ENCODE peak calls at places on chromosomes 12 and 14, in ten cellular contexts. L is H1; X is CD8-positive, alpha-beta T cell; R is fibroblast of lung; Q is fibroblast of pulmonary artery; O is cardiac fibroblast; K is heart right ventricle; F is heart left ventricle; I is progenitor cell of endocrine pancreas; Z is coronary artery. A is an unnamed sample.

GRCh38 chr12:95859344-95859816 is 628 bp downstream of the SNRPF start:
- DNase-seq in R (peak; percentile 48), I (no peak), O (peak; percentile 41), K (no peak), Z (no peak), Q (peak; percentile 19), X (no peak), F (no peak), L (no peak), A (no peak)

GRCh38 chr14:21041676-21042433 is at the start of gene RNASE7:
- DNase-seq in Z (no peak), L (no peak), Q (peak; percentile 42), F (no peak), X (no peak), K (no peak), I (no peak), O (peak; percentile 46), R (peak; percentile 57), A (peak; percentile 54)

GRCh38 chr12:106873983-106874382 is 81.7 kb upstream of the TMEM263 start:
- DNase-seq in I (no peak), L (no peak), X (no peak), K (no peak), O (no peak), Q (no peak), R (no peak), Z (no peak), F (no peak), A (no peak)

GRCh38 chr12:89468648-89469326 is 55.8 kb downstream of the GALNT4 start:
- DNase-seq in I (no peak), X (no peak), R (no peak), Z (no peak), L (no peak), Q (no peak), O (no peak), K (no peak), F (no peak), A (no peak)

GRCh38 chr12:50220357-50221061 is 53.3 kb upstream of the CERS5 start:
- DNase-seq in K (no peak), X (no peak), Q (peak; percentile 81), L (no peak), F (no peak), I (no peak), Z (no peak), R (peak; percentile 78), O (peak; percentile 92), A (peak; percentile 82)

GRCh38 chr12:123050331-123050809 is 69.9 kb downstream of the ARL6IP4 start:
- DNase-seq in R (peak; percentile 70), O (peak; percentile 60), Q (peak; percentile 36), Z (no peak), L (no peak), X (no peak), F (peak; percentile 84), I (no peak), K (no peak), A (peak; percentile 70)

GRCh38 chr14:23121401-23121800 is 2.3 kb upstream of the CEBPE start:
- DNase-seq in K (no peak), I (no peak), Q (peak; percentile 87), L (no peak), F (no peak), X (no peak), O (peak; percentile 44), R (peak; percentile 82), Z (no peak), A (no peak)

GRCh38 chr14:89284368-89285058 is 132.5 kb downstream of the FOXN3 start:
- DNase-seq in Z (peak; percentile 68), O (no peak), Q (peak; percentile 14), F (no peak), K (no peak), R (peak; percentile 88), X (no peak), I (no peak), L (no peak), A (no peak)

GRCh38 chr12:46401703-46402102 is 29.1 kb upstream of the SLC38A2 start:
- DNase-seq in L (no peak), I (no peak), K (peak; percentile 31), F (peak; percentile 45), O (peak; percentile 52), Q (peak; percentile 72), R (peak; percentile 73), Z (no peak), X (no peak), A (no peak)

GRCh38 chr12:23504043-23504442 is 445.4 kb downstream of the SOX5 start:
- DNase-seq in Z (no peak), R (no peak), L (no peak), I (no peak), X (no peak), K (no peak), O (no peak), F (no peak), Q (no peak), A (no peak)

GRCh38 chr12:131965073-131965472 is 15.3 kb downstream of the EP400 start:
- DNase-seq in L (no peak), R (peak; percentile 11), O (peak; percentile 33), F (no peak), Z (no peak), K (no peak), Q (no peak), I (no peak), X (no peak), A (no peak)

GRCh38 chr12:6205144-6205539 is 4.9 kb downstream of the CD9 start:
- DNase-seq in I (no peak), L (peak; percentile 65), Z (no peak), K (peak; percentile 71), Q (peak; percentile 57), F (peak; percentile 82), O (no peak), R (no peak), X (no peak), A (peak; percentile 64)

GRCh38 chr14:34052658-34053014 is 101.8 kb upstream of the EGLN3 start:
- DNase-seq in Z (no peak), O (peak; percentile 36), F (no peak), Q (peak; percentile 53), X (no peak), K (no peak), R (peak; percentile 85), I (no peak), L (no peak), A (no peak)

GRCh38 chr12:30989754-30990153 is 63.2 kb downstream of the TSPAN11 start:
- DNase-seq in Q (peak; percentile 8), K (peak; percentile 52), X (no peak), F (peak; percentile 65), Z (no peak), O (no peak), R (peak; percentile 3), I (no peak), L (peak; percentile 76), A (peak; percentile 26)

GRCh38 chr14:61438860-61439765 is 117.7 kb downstream of the PRKCH start:
- DNase-seq in R (peak; percentile 37), L (no peak), K (peak; percentile 28), O (peak; percentile 87), Q (peak; percentile 82), X (no peak), I (no peak), F (peak; percentile 40), Z (no peak), A (peak; percentile 90)

GRCh38 chr14:93200553-93200952 is 6.3 kb downstream of the GON7 start:
- DNase-seq in O (no peak), F (no peak), L (no peak), Q (no peak), K (no peak), I (no peak), X (no peak), R (no peak), Z (no peak), A (no peak)

GRCh38 chr12:128572311-128572810 is 251.4 kb downstream of the SLC15A4 start:
- DNase-seq in L (no peak), R (no peak), O (no peak), Z (no peak), Q (no peak), K (no peak), X (no peak), I (no peak), F (no peak), A (no peak)

GRCh38 chr12:80056845-80057244 is 42.5 kb upstream of the OTOGL start:
- DNase-seq in Q (peak; percentile 88), F (peak; percentile 26), K (no peak), L (no peak), O (peak; percentile 46), Z (no peak), X (no peak), I (no peak), R (peak; percentile 79), A (no peak)

GRCh38 chr12:54689984-54690383 is 41.8 kb upstream of the DCD start:
- DNase-seq in Z (no peak), F (no peak), Q (peak; percentile 3), O (no peak), K (no peak), X (no peak), I (no peak), R (no peak), L (no peak), A (no peak)
- TF ChIP-seq CTCF in Z (no peak), F (no peak), Q (no peak), O (no peak), K (no peak), X (no peak), I (peak; percentile 38), R (no peak), L (peak; percentile 66), A (no peak)

GRCh38 chr14:65981192-65981843 is 504.9 kb upstream of the CCDC196 start:
- DNase-seq in Q (no peak), Z (no peak), X (no peak), L (no peak), K (no peak), O (no peak), F (peak; percentile 39), R (no peak), I (no peak), A (no peak)
- TF ChIP-seq CTCF in Q (no peak), Z (no peak), X (no peak), L (no peak), K (no peak), O (no peak), F (no peak), R (no peak), I (no peak), A (no peak)

DNA sequence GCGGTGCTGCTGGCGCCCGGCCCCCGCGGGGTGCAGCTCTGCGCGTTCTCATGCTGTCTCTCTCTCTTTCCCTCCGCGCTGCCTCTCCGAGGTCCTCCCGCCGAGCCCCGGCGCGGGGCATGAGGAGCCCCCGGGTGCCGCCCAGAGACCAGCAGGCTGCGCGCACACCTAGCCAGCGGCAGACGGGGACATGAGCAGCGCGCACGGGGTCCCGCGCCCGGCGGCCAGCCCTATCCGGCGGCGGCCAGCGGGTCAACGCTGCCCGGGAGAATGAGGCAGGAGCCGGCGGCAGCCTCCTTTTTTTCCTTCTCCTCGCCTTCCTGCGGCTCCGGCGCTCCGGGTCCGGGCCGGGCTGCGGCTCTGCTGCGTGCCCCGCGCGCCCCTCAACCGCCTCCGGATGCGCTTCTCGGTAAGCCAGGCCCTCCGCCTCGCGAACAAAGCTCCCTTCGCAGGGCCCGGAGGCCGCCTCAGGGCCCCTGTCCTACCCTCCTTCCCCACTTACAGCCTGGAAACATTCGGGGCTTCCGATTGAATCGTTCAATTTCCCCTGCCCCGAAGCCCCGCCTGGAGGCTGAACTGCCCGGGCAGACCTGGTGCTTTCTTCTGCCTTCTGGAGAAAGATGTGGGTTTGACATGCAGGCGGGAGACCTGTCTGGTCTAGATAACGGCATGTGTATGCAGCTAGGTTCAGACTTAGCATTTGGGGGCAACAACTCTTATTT is at the start of gene TUNAR:
- DNase-seq in F (no peak), O (peak; percentile 20), Z (no peak), X (no peak), K (no peak), R (peak; percentile 23), L (peak; percentile 70), I (peak; percentile 19), Q (peak; percentile 14), A (no peak)
- TF ChIP-seq CTCF in F (no peak), O (peak; percentile 37), Z (no peak), X (no peak), K (no peak), R (no peak), L (no peak), I (peak; percentile 6), Q (peak; percentile 28), A (peak; percentile 31)

GRCh38 chr12:109449845-109450532 is 27.1 kb downstream of the KCTD10 start:
- DNase-seq in F (no peak), R (no peak), Q (no peak), O (no peak), K (no peak), I (no peak), L (no peak), X (no peak), Z (no peak), A (no peak)
- TF ChIP-seq CTCF in F (no peak), R (no peak), Q (peak; percentile 18), O (no peak), K (no peak), I (no peak), L (peak; percentile 61), X (no peak), Z (no peak), A (no peak)

A was measured in prostate gland.